ENCODE peak calls at places on chromosomes 3 and 15, in six cellular contexts. F, M, J, Z, H and Y are unnamed samples.

GRCh38 chr3:192170659-192171058 is 556.7 kb downstream of the FGF12 start:
- DNase-seq in F (no peak), M (no peak), J (no peak), Z (no peak), H (no peak), Y (no peak)

GRCh38 chr3:185362850-185363661 is at the start of gene MAP3K13:
- DNase-seq in F (no peak), M (peak), J (peak), Z (peak), H (peak), Y (no peak)

GRCh38 chr3:120160050-120160449 is 65.8 kb upstream of the GSK3B start:
- DNase-seq in F (no peak), M (peak), J (no peak), Z (peak), H (peak), Y (peak)

GRCh38 chr3:113136071-113136470 is 75.3 kb upstream of the BOC start:
- DNase-seq in F (no peak), M (no peak), J (no peak), Z (no peak), H (no peak), Y (no peak)

GRCh38 chr3:46017720-46018119 is 9.6 kb downstream of the XCR1 start:
- DNase-seq in F (no peak), M (no peak), J (no peak), Z (no peak), H (no peak), Y (peak)

GRCh38 chr3:108420926-108421325 is 89.5 kb downstream of the MYH15 start:
- DNase-seq in F (no peak), M (no peak), J (no peak), Z (no peak), H (no peak), Y (no peak)

GRCh38 chr3:170137971-170138370 is 43.6 kb downstream of the PHC3 start:
- DNase-seq in F (no peak), M (no peak), J (no peak), Z (no peak), H (no peak), Y (no peak)

GRCh38 chr15:98873441-98874218 is 134.0 kb downstream of the PGPEP1L start:
- DNase-seq in F (no peak), M (no peak), J (no peak), Z (no peak), H (no peak), Y (no peak)

GRCh38 chr15:39704684-39705083 is 78.0 kb downstream of the FSIP1 start:
- DNase-seq in F (no peak), M (no peak), J (peak), Z (no peak), H (no peak), Y (no peak)

GRCh38 chr15:101115887-101116680 is 135.8 kb downstream of the CHSY1 start:
- DNase-seq in F (no peak), M (no peak), J (no peak), Z (no peak), H (peak), Y (no peak)

GRCh38 chr3:45343947-45344346 is 44.4 kb upstream of the LARS2 start:
- DNase-seq in F (no peak), M (no peak), J (no peak), Z (no peak), H (no peak), Y (no peak)

GRCh38 chr3:84318273-84318809 is 640.4 kb upstream of the CADM2 start:
- DNase-seq in F (no peak), M (no peak), J (peak), Z (no peak), H (no peak), Y (no peak)

GRCh38 chr15:57026016-57026602 is 107.7 kb downstream of the TCF12 start:
- DNase-seq in F (no peak), M (no peak), J (no peak), Z (no peak), H (no peak), Y (no peak)

GRCh38 chr15:68666812-68667450 is 88.1 kb downstream of the CORO2B start:
- DNase-seq in F (no peak), M (no peak), J (no peak), Z (no peak), H (peak), Y (no peak)

GRCh38 chr3:129068291-129068886 is 7.8 kb downstream of the GP9 start:
- DNase-seq in F (peak), M (no peak), J (no peak), Z (no peak), H (no peak), Y (no peak)

GRCh38 chr3:13536832-13537231 is 12.1 kb upstream of the FBLN2 start:
- DNase-seq in F (no peak), M (no peak), J (no peak), Z (no peak), H (no peak), Y (no peak)

GRCh38 chr3:58049143-58049785 is 41.0 kb downstream of the FLNB start:
- DNase-seq in F (no peak), M (no peak), J (peak), Z (peak), H (peak), Y (no peak)

GRCh38 chr15:53586815-53587214 is 172.6 kb downstream of the WDR72 start:
- DNase-seq in F (no peak), M (peak), J (peak), Z (peak), H (peak), Y (no peak)

GRCh38 chr3:42906905-42907183 is 902 bp downstream of the ZNF662 start:
- DNase-seq in F (no peak), M (no peak), J (no peak), Z (no peak), H (no peak), Y (no peak)

GRCh38 chr3:32004111-32004790 is 22.7 kb downstream of the ZNF860 start:
- DNase-seq in F (no peak), M (no peak), J (no peak), Z (no peak), H (no peak), Y (no peak)

GRCh38 chr15:99211926-99212325 is 37.5 kb downstream of the TTC23 start:
- DNase-seq in F (no peak), M (no peak), J (no peak), Z (no peak), H (no peak), Y (no peak)

GRCh38 chr15:70035719-70036077 is 62.0 kb downstream of the TLE3 start:
- DNase-seq in F (no peak), M (peak), J (no peak), Z (no peak), H (peak), Y (no peak)

GRCh38 chr15:45802140-45802539 is 167.3 kb downstream of the SQOR start:
- DNase-seq in F (no peak), M (peak), J (no peak), Z (no peak), H (no peak), Y (no peak)

GRCh38 chr3:52120576-52121458 is 33.4 kb downstream of the POC1A start:
- DNase-seq in F (no peak), M (no peak), J (no peak), Z (no peak), H (peak), Y (no peak)

GRCh38 chr3:28467414-28467813 is 118.8 kb upstream of the AZI2 start:
- DNase-seq in F (no peak), M (no peak), J (no peak), Z (no peak), H (no peak), Y (no peak)

GRCh38 chr3:23830869-23831484 is 25.2 kb downstream of the UBE2E1 start:
- DNase-seq in F (no peak), M (no peak), J (no peak), Z (no peak), H (no peak), Y (no peak)

GRCh38 chr3:196518999-196519737 is 4.0 kb upstream of the SMCO1 start:
- DNase-seq in F (no peak), M (peak), J (peak), Z (peak), H (peak), Y (no peak)

GRCh38 chr3:84308379-84308778 is 650.4 kb upstream of the CADM2 start:
- DNase-seq in F (no peak), M (no peak), J (no peak), Z (no peak), H (no peak), Y (no peak)

GRCh38 chr3:183287301-183287971 is 34.4 kb downstream of the B3GNT5 start:
- DNase-seq in F (no peak), M (no peak), J (no peak), Z (no peak), H (peak), Y (no peak)

GRCh38 chr3:57959407-57960173 is 48.6 kb upstream of the FLNB start:
- DNase-seq in F (no peak), M (no peak), J (no peak), Z (no peak), H (no peak), Y (no peak)

GRCh38 chr3:66053009-66053782 is 14.5 kb upstream of the MAGI1 start:
- DNase-seq in F (no peak), M (no peak), J (no peak), Z (peak), H (no peak), Y (no peak)

GRCh38 chr3:39334205-39334604 is 4.7 kb downstream of the CCR8 start:
- DNase-seq in F (no peak), M (no peak), J (no peak), Z (no peak), H (no peak), Y (no peak)

GRCh38 chr3:94028093-94028837 is at the start of gene STX19:
- DNase-seq in F (no peak), M (no peak), J (no peak), Z (no peak), H (no peak), Y (no peak)

GRCh38 chr15:41832875-41833274 is 5.0 kb downstream of the JMJD7 start:
- DNase-seq in F (no peak), M (peak), J (no peak), Z (peak), H (no peak), Y (no peak)

GRCh38 chr15:66766282-66767228 is 64.5 kb downstream of the SMAD6 start:
- DNase-seq in F (no peak), M (no peak), J (no peak), Z (no peak), H (peak), Y (no peak)

GRCh38 chr3:46895204-46895660 is 17.7 kb downstream of the PTH1R start:
- DNase-seq in F (peak), M (peak), J (no peak), Z (peak), H (peak), Y (no peak)

GRCh38 chr3:176920806-176921205 is 276.5 kb downstream of the TBL1XR1 start:
- DNase-seq in F (no peak), M (no peak), J (no peak), Z (no peak), H (no peak), Y (peak)

GRCh38 chr15:73789491-73790240 is 36.5 kb upstream of the INSYN1 start:
- DNase-seq in F (no peak), M (no peak), J (no peak), Z (no peak), H (no peak), Y (no peak)

GRCh38 chr3:172279191-172279640 is 169.0 kb downstream of the GHSR start:
- DNase-seq in F (no peak), M (no peak), J (no peak), Z (no peak), H (no peak), Y (no peak)

GRCh38 chr3:25448750-25449684 is 21.0 kb downstream of the RARB start:
- DNase-seq in F (no peak), M (peak), J (no peak), Z (peak), H (peak), Y (no peak)
- TF ChIP-seq EP300 in F (no peak), M (no peak), J (no peak), Z (no peak), H (no peak), Y (no peak)

DNA sequence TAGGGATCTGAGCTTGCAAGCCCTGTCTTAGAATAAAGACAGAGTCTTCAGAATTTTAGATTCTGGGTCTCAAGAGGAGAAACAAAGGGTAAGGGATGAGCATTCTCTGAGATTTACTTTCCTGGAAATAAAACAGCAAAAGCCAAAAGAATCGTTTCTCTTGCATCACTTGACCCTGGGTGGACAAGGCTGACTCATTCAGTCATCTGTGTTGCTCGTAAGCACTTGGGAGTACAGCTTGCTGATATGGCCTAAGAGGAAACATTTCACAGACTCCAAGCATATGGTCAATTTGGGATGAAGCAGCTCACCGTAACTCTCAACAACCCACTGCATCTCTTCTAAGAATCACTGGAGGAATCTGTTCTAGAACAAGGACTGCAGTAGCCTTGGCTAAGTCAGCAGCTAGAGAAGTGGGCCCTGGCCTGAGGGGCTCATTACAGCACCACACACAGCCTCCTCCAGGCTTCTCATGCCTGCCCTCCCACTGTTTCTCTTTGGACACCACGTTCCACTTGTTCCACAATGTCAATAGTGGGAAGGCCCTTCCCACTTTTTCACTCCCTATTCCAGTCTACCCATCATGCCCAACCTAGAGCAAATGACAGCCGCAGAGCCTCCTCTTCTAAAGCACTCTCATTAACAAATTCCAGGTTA is 86.1 kb downstream of the RFTN1 start:
- DNase-seq in F (no peak), M (peak), J (no peak), Z (no peak), H (peak), Y (no peak)
- TF ChIP-seq POLR2AphosphoS5 in F (peak), M (peak), J (no peak), Z (no peak), H (peak), Y (peak)

DNA sequence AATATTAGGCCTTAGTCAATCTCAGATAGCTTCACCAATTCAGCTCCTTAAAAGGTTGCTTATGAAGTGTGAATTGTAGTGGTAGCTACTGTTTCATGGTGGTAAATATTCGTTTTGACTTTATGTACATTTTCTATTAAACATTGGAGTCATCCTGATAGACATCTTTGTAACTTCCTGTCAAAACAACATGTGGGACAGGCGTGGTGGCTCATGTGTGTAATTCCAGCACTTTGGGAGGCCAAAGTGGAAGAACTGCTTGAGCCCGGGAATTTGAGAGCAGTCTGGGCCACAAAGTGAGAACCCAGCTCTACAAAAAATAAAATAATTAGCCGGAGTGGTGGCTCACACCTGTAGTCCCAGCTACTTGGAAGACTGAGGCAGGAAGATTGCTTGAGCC is 2.0 kb upstream of the TRIM59 start:
- DNase-seq in F (no peak), M (no peak), J (no peak), Z (no peak), H (no peak), Y (no peak)
- TF ChIP-seq EP300 in F (no peak), M (no peak), J (no peak), Z (no peak), H (no peak), Y (no peak)

DNA sequence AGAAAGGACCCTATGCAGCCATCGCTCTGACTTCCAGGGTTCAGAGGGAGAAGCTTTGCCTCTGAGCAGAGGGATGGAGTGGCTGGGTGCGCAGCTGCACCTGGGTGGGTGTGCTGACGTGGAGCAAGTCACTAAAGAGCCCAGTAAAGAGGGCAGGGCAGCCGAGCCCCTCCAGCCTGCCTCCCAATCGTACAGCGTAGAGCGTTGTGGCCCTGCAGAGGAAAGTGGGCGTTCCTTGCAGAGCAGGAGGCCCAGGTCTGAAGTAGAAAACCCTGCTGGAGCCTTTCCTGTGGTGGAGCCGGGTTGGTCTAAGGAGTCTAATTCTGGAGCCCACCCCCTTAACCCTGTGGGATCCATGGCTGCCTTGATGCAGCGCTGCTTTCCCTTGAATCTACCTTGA is 61.0 kb downstream of the ABTB1 start:
- DNase-seq in F (no peak), M (no peak), J (no peak), Z (no peak), H (no peak), Y (no peak)
- TF ChIP-seq POLR2AphosphoS5 in F (no peak), M (no peak), J (no peak), Z (no peak), H (no peak), Y (no peak)

GRCh38 chr3:194624956-194625355 is 8.3 kb downstream of the TMEM44 start:
- DNase-seq in F (no peak), M (no peak), J (no peak), Z (no peak), H (no peak), Y (no peak)
- TF ChIP-seq EP300 in F (no peak), M (no peak), J (no peak), Z (no peak), H (no peak), Y (no peak)

DNA sequence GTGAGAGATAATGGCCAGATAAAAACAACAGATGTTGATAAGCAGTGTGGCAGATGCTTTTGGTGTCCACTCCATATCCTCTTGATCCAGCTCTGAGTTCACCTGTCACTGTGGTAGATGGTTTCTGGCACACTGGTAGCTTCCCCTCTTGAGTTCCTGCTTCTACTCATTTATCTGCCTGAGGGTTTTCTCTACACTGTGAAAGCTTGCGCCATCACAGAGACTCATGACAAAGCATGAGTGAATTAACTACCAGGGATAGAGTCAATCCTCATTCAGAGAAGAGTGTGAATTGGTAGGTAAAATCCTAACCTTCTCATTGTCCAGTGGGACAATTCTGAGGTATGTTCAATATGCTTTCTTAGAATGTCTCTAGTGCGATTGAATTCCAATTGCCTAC is 50.0 kb upstream of the ARHGEF26 start:
- DNase-seq in F (no peak), M (no peak), J (no peak), Z (no peak), H (no peak), Y (no peak)
- TF ChIP-seq POLR2AphosphoS5 in F (no peak), M (no peak), J (no peak), Z (no peak), H (no peak), Y (no peak)

DNA sequence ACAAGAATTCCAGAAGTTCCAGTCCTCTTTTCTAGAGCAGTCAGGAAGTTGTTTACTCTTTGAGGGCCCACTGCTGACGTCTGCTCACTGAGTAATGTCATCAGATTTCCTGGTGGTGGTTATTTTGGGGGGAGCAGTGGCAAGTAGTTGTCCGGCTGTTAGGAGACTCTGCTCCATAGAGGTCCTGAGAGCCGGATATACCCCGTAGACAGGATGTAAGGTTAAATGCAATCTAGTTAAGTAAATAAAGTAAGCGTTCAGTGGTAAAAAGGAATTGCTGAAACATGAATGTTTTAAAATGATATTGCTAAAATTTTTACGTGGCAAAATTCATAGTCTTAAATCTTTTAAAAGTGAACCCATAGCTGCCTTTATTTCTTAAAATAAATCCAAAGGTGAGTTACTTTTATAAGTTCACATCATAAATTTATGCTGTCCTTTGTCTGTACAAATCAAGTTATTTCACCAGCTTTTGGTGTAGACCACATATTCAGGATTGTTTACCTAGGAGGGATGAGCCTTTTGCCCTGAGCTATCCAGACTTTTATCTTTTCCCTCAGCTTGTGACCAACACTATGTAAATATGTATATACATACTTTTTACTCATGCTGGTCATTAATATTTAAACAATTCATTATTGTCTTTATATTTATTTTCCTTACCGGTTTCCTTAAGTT is 65.8 kb downstream of the PDE8A start:
- DNase-seq in F (no peak), M (peak), J (no peak), Z (no peak), H (no peak), Y (no peak)
- TF ChIP-seq EP300 in F (peak), M (no peak), J (no peak), Z (no peak), H (no peak), Y (no peak)

DNA sequence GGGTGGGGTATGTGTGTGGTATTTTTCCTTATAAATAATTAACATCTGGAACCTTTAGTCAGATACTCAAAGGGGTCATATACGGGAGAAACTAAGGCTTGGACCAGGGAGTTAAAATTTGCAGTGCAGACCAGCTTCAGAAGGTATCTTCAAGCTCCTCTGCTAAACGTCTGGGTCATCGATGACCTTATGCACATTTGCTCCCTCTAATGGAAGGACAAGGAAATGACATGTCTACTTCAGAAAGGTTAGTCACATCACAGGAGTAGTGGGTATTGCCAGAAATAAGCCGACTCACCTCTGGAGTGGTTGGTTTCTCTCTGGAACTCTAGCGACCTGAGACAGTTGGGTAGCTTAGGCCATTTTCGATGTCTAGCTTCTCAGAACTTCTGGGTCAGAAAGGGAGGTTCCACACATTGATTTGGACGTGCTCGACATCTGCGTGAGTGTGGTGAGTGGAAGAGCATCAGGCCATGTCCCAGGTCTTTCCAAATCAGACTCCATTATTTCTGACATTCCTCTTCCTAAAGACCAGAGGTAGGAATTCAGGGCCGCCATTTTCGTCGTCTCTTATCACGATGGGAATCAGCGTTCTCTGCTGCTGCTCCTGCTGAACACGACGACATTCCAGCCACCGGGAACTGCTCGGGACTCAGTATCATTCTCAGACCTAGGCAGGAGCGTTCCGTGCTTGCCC is 31.8 kb upstream of the RASA2 start:
- DNase-seq in F (no peak), M (no peak), J (no peak), Z (no peak), H (no peak), Y (no peak)
- TF ChIP-seq POLR2AphosphoS5 in F (no peak), M (no peak), J (no peak), Z (no peak), H (no peak), Y (no peak)